ENCODE peak calls at places on chromosomes 4 and X, in six cellular contexts. V, T, S, E, Q and X are unnamed samples.
A peak's percentile ranks its signal among the peaks of the same experiment; 100 is the strongest.

GRCh38 chrX:154748712-154749339 is 2.1 kb downstream of the GAB3 start:
- DNase-seq in V (peak; percentile 72), T (peak; percentile 15), S (no peak), E (peak; percentile 32), Q (no peak), X (peak; percentile 72)

GRCh38 chr4:26227827-26228226 is 93.0 kb upstream of the RBPJ start:
- DNase-seq in V (no peak), T (no peak), S (no peak), E (no peak), Q (no peak), X (no peak)

GRCh38 chrX:15789979-15790765 is at the start of gene ZRSR2:
- DNase-seq in V (peak; percentile 88), T (peak; percentile 72), S (peak; percentile 58), E (peak; percentile 49), Q (peak; percentile 76), X (peak; percentile 81)

GRCh38 chr4:71009091-71009490 is 15.6 kb downstream of the DCK start:
- DNase-seq in V (no peak), T (no peak), S (no peak), E (no peak), Q (no peak), X (no peak)

GRCh38 chr4:23038626-23039245 is 346.0 kb downstream of the GBA3 start:
- DNase-seq in V (no peak), T (no peak), S (no peak), E (no peak), Q (no peak), X (no peak)

GRCh38 chrX:14729058-14729457 is 143.8 kb downstream of the FANCB start:
- DNase-seq in V (no peak), T (no peak), S (no peak), E (no peak), Q (no peak), X (no peak)

GRCh38 chrX:50996930-50997329 is 86.4 kb downstream of the BMP15 start:
- DNase-seq in V (no peak), T (peak; percentile 22), S (no peak), E (no peak), Q (no peak), X (peak; percentile 52)

GRCh38 chr4:140031706-140032105 is 122.3 kb downstream of the MAML3 start:
- DNase-seq in V (no peak), T (no peak), S (no peak), E (no peak), Q (no peak), X (no peak)

GRCh38 chr4:76867880-76868655 is 29.9 kb downstream of the SOWAHB start:
- DNase-seq in V (no peak), T (peak; percentile 65), S (no peak), E (no peak), Q (peak; percentile 55), X (peak; percentile 79)

GRCh38 chr4:37603070-37603468 is 83.1 kb downstream of the RELL1 start:
- DNase-seq in V (peak; percentile 79), T (peak; percentile 91), S (peak; percentile 26), E (peak; percentile 55), Q (peak; percentile 96), X (peak; percentile 79)
- TF ChIP-seq CREB1 in V (no peak), T (no peak), S (no peak), E (no peak), Q (no peak), X (no peak)

DNA sequence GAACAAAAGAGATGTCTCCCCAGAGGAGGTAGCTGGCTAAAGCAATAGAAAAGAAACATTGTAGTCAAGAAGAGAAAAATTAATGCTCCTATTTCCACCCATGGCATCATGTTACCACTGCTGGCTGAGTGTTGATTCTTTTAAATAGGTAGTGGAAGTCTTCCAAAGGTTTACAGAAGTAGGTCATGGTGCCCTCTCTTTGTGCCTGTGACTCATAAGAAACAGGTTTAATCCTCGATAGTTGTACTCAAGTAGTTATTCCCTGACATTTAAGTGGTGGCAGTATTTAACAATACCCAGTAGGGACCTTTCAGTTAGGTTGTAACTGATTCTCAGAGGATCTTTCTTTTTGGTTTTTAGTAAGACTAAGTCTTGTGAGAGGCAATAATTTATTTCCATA is 247.8 kb downstream of the TEX13A start:
- DNase-seq in V (no peak), T (no peak), S (no peak), E (no peak), Q (no peak), X (no peak)
- TF ChIP-seq CREB1 in V (no peak), T (no peak), S (no peak), E (no peak), Q (no peak), X (no peak)

GRCh38 chrX:54776987-54777672 is 20.9 kb downstream of the ITIH6 start:
- DNase-seq in V (no peak), T (no peak), S (no peak), E (no peak), Q (no peak), X (no peak)
- TF ChIP-seq CREB1 in V (no peak), T (no peak), S (no peak), E (no peak), Q (no peak), X (no peak)

DNA sequence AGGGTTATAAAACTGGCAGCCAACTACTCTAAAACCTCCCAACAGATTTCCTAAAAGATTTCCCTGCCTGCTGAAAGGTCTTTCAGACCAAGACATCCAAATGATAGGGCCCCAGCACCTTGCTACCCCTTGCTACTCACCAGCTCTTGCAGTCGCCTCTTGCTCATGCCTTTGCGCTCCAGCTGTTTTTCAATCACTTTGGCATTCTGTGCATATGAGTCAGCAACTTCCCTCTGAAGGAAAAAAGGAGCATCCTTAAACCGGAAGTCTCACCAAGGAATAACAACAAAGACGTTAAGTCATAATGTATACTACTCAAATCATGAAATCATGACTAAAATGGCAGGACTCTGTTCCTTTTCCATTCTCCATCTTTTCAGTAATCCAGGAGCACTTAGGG is 24.0 kb downstream of the STEEP1 start:
- DNase-seq in V (no peak), T (no peak), S (no peak), E (no peak), Q (no peak), X (peak; percentile 8)
- TF ChIP-seq CREB1 in V (no peak), T (no peak), S (no peak), E (no peak), Q (no peak), X (no peak)

GRCh38 chr4:2982012-2982411 is 18.6 kb downstream of the GRK4 start:
- DNase-seq in V (no peak), T (no peak), S (no peak), E (no peak), Q (no peak), X (no peak)
- TF ChIP-seq CREB1 in V (no peak), T (no peak), S (no peak), E (no peak), Q (no peak), X (no peak)

DNA sequence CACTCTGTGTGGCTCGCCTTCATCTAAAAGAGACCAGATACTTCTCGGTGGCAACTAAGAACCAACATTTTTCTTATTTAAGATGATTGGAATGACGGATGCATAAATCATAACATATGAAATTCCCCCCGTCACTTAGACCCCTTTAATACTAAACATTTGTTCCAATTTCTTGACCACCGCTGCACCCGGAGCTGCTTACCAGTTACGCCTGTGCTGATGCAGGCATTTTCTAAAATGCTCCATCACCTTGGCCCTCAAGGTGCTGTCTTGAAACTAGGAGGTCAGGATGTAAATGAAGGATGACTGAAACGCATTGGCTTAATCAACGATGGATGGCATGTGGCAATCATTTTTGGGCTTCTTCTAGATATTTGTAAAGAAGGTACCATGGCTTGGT is 130.0 kb downstream of the CPZ start:
- DNase-seq in V (no peak), T (peak; percentile 2), S (no peak), E (no peak), Q (peak; percentile 11), X (no peak)
- TF ChIP-seq CREB1 in V (no peak), T (no peak), S (no peak), E (no peak), Q (no peak), X (no peak)

GRCh38 chr4:67871867-67872266 is 11.9 kb downstream of the TMPRSS11D start:
- DNase-seq in V (peak; percentile 20), T (no peak), S (no peak), E (peak; percentile 24), Q (no peak), X (peak; percentile 53)
- TF ChIP-seq CREB1 in V (no peak), T (no peak), S (no peak), E (no peak), Q (no peak), X (no peak)